ENCODE peak calls at places on chromosomes 13 and 19, in four cellular contexts. G is IMR-90, S is HTR-8/SVneo, F is HFFc6. V is an unnamed sample.

GRCh38 chr19:41230067-41230857 is 11.2 kb downstream of the AXL start:
- DNase-seq in G (no peak), F (no peak), S (no peak), V (no peak)

GRCh38 chr19:55424518-55424917 is 16.9 kb upstream of the UBE2S start:
- DNase-seq in S (no peak), F (no peak), G (no peak), V (no peak)

GRCh38 chr13:44810067-44810840 is 179.0 kb downstream of the NUFIP1 start:
- DNase-seq in S (no peak), G (no peak), F (no peak), V (no peak)

GRCh38 chr13:52104624-52105023 is 24.2 kb downstream of the NEK5 start:
- DNase-seq in G (peak; percentile 7), S (no peak), F (no peak), V (peak; percentile 22)

GRCh38 chr13:91845612-91846011 is 447.2 kb downstream of the GPC5 start:
- DNase-seq in G (no peak), F (no peak), S (no peak), V (no peak)

GRCh38 chr19:16290692-16291091 is 33.9 kb upstream of the KLF2 start:
- DNase-seq in S (no peak), G (no peak), F (no peak), V (no peak)

GRCh38 chr19:15265849-15266248 is 33.6 kb upstream of the EPHX3 start:
- DNase-seq in S (no peak), F (peak; percentile 89), G (peak; percentile 98), V (no peak)

GRCh38 chr13:53198017-53198416 is 169.4 kb downstream of the OLFM4 start:
- DNase-seq in F (no peak), S (no peak), G (no peak), V (no peak)

GRCh38 chr13:35621989-35622388 is 145.5 kb upstream of the MAB21L1 start:
- DNase-seq in G (peak; percentile 2), F (peak; percentile 28), S (no peak), V (no peak)

GRCh38 chr19:32581704-32582164 is 744 bp downstream of the PDCD5 start:
- DNase-seq in F (no peak), G (peak; percentile 66), S (peak; percentile 20), V (no peak)

GRCh38 chr13:38166121-38166520 is 183.5 kb upstream of the UFM1 start:
- DNase-seq in F (peak; percentile 31), G (no peak), S (no peak), V (no peak)

GRCh38 chr13:30318026-30318425 is 10.7 kb upstream of the KATNAL1 start:
- DNase-seq in S (no peak), F (no peak), G (no peak), V (no peak)

V was measured in NCI-H460.